ENCODE peak calls at places on chromosomes 6 and 20, in four cellular contexts. One of them, this sample, is unnamed.
A peak's percentile ranks its signal among the peaks of the same experiment; 100 is the strongest.

GRCh38 chr6:111478749-111479148 is 4.3 kb downstream of the REV3L start:
- DNase-seq in activated T-cell treated with anti-CD3 and anti-CD28 coated beads, Interleukin-2, amount 50 U/mL, for 1 hour: no peak
- DNase-seq in CD4-positive, alpha-beta T cell: no peak
- DNase-seq in retinal pigment epithelial cell: no peak
- DNase-seq in this sample: no peak

GRCh38 chr20:47489448-47489872 is 12.2 kb upstream of the NCOA3 start:
- DNase-seq in CD4-positive, alpha-beta T cell: peak; percentile 32
- DNase-seq in activated T-cell treated with anti-CD3 and anti-CD28 coated beads, Interleukin-2, amount 50 U/mL, for 1 hour: peak; percentile 40
- DNase-seq in retinal pigment epithelial cell: no peak
- DNase-seq in this sample: no peak

GRCh38 chr6:118283759-118284158 is 264.3 kb upstream of the PLN start:
- DNase-seq in CD4-positive, alpha-beta T cell: peak; percentile 22
- DNase-seq in activated T-cell treated with anti-CD3 and anti-CD28 coated beads, Interleukin-2, amount 50 U/mL, for 1 hour: peak; percentile 20
- DNase-seq in retinal pigment epithelial cell: peak; percentile 10
- DNase-seq in this sample: no peak

GRCh38 chr6:145903356-145904102 is 60.6 kb downstream of the SHPRH start:
- DNase-seq in CD4-positive, alpha-beta T cell: no peak
- DNase-seq in activated T-cell treated with anti-CD3 and anti-CD28 coated beads, Interleukin-2, amount 50 U/mL, for 1 hour: no peak
- DNase-seq in retinal pigment epithelial cell: no peak
- DNase-seq in this sample: no peak

GRCh38 chr6:54244430-54244829 is 63.8 kb upstream of the TINAG start:
- DNase-seq in retinal pigment epithelial cell: no peak
- DNase-seq in activated T-cell treated with anti-CD3 and anti-CD28 coated beads, Interleukin-2, amount 50 U/mL, for 1 hour: no peak
- DNase-seq in CD4-positive, alpha-beta T cell: no peak
- DNase-seq in this sample: no peak

GRCh38 chr6:1872649-1873131 is 263.0 kb downstream of the FOXC1 start:
- DNase-seq in activated T-cell treated with anti-CD3 and anti-CD28 coated beads, Interleukin-2, amount 50 U/mL, for 1 hour: no peak
- DNase-seq in retinal pigment epithelial cell: peak; percentile 18
- DNase-seq in CD4-positive, alpha-beta T cell: no peak
- DNase-seq in this sample: no peak

GRCh38 chr6:101403566-101403965 is 10.1 kb downstream of the GRIK2 start:
- DNase-seq in CD4-positive, alpha-beta T cell: no peak
- DNase-seq in activated T-cell treated with anti-CD3 and anti-CD28 coated beads, Interleukin-2, amount 50 U/mL, for 1 hour: no peak
- DNase-seq in retinal pigment epithelial cell: no peak
- DNase-seq in this sample: no peak

GRCh38 chr20:48962976-48963730 is 41.6 kb downstream of the ARFGEF2 start:
- DNase-seq in CD4-positive, alpha-beta T cell: no peak
- DNase-seq in retinal pigment epithelial cell: no peak
- DNase-seq in activated T-cell treated with anti-CD3 and anti-CD28 coated beads, Interleukin-2, amount 50 U/mL, for 1 hour: no peak
- DNase-seq in this sample: no peak

GRCh38 chr6:122719176-122719575 is 60.3 kb upstream of the FABP7 start:
- DNase-seq in activated T-cell treated with anti-CD3 and anti-CD28 coated beads, Interleukin-2, amount 50 U/mL, for 1 hour: no peak
- DNase-seq in retinal pigment epithelial cell: no peak
- DNase-seq in CD4-positive, alpha-beta T cell: no peak
- DNase-seq in this sample: no peak

GRCh38 chr6:105522626-105523322 is 119.9 kb upstream of the PREP start:
- DNase-seq in retinal pigment epithelial cell: no peak
- DNase-seq in activated T-cell treated with anti-CD3 and anti-CD28 coated beads, Interleukin-2, amount 50 U/mL, for 1 hour: no peak
- DNase-seq in CD4-positive, alpha-beta T cell: no peak
- DNase-seq in this sample: no peak

GRCh38 chr6:73083886-73084285 is 141.4 kb downstream of the KHDC1L start:
- DNase-seq in activated T-cell treated with anti-CD3 and anti-CD28 coated beads, Interleukin-2, amount 50 U/mL, for 1 hour: no peak
- DNase-seq in CD4-positive, alpha-beta T cell: no peak
- DNase-seq in retinal pigment epithelial cell: no peak
- DNase-seq in this sample: no peak

GRCh38 chr6:163340201-163340887 is 74.2 kb upstream of the QKI start:
- DNase-seq in CD4-positive, alpha-beta T cell: no peak
- DNase-seq in activated T-cell treated with anti-CD3 and anti-CD28 coated beads, Interleukin-2, amount 50 U/mL, for 1 hour: no peak
- DNase-seq in retinal pigment epithelial cell: no peak
- DNase-seq in this sample: no peak

GRCh38 chr6:134683783-134684765 is 265.8 kb downstream of the ALDH8A1 start:
- DNase-seq in activated T-cell treated with anti-CD3 and anti-CD28 coated beads, Interleukin-2, amount 50 U/mL, for 1 hour: no peak
- DNase-seq in CD4-positive, alpha-beta T cell: no peak
- DNase-seq in retinal pigment epithelial cell: no peak
- DNase-seq in this sample: no peak

GRCh38 chr20:24303393-24303792 is 166.0 kb upstream of the SYNDIG1 start:
- DNase-seq in retinal pigment epithelial cell: no peak
- DNase-seq in CD4-positive, alpha-beta T cell: no peak
- DNase-seq in activated T-cell treated with anti-CD3 and anti-CD28 coated beads, Interleukin-2, amount 50 U/mL, for 1 hour: no peak
- DNase-seq in this sample: no peak

GRCh38 chr6:34178361-34179105 is 32.6 kb upstream of the GRM4 start:
- DNase-seq in CD4-positive, alpha-beta T cell: no peak
- DNase-seq in activated T-cell treated with anti-CD3 and anti-CD28 coated beads, Interleukin-2, amount 50 U/mL, for 1 hour: no peak
- DNase-seq in retinal pigment epithelial cell: no peak
- DNase-seq in this sample: peak; percentile 47

GRCh38 chr20:53837126-53837826 is 233.1 kb downstream of the BCAS1 start:
- DNase-seq in activated T-cell treated with anti-CD3 and anti-CD28 coated beads, Interleukin-2, amount 50 U/mL, for 1 hour: no peak
- DNase-seq in CD4-positive, alpha-beta T cell: no peak
- DNase-seq in retinal pigment epithelial cell: no peak
- DNase-seq in this sample: peak; percentile 49

GRCh38 chr6:11172501-11173337 is 59.7 kb downstream of the NEDD9 start:
- DNase-seq in activated T-cell treated with anti-CD3 and anti-CD28 coated beads, Interleukin-2, amount 50 U/mL, for 1 hour: peak; percentile 79
- DNase-seq in retinal pigment epithelial cell: no peak
- DNase-seq in CD4-positive, alpha-beta T cell: peak; percentile 75
- DNase-seq in this sample: peak; percentile 93

GRCh38 chr6:150118642-150119041 is 24.2 kb upstream of the PPP1R14C start:
- DNase-seq in activated T-cell treated with anti-CD3 and anti-CD28 coated beads, Interleukin-2, amount 50 U/mL, for 1 hour: no peak
- DNase-seq in retinal pigment epithelial cell: no peak
- DNase-seq in CD4-positive, alpha-beta T cell: no peak
- DNase-seq in this sample: no peak

GRCh38 chr6:50816115-50816675 is 2.5 kb upstream of the TFAP2B start:
- DNase-seq in activated T-cell treated with anti-CD3 and anti-CD28 coated beads, Interleukin-2, amount 50 U/mL, for 1 hour: peak; percentile 31
- DNase-seq in CD4-positive, alpha-beta T cell: peak; percentile 10
- DNase-seq in retinal pigment epithelial cell: peak; percentile 13
- DNase-seq in this sample: peak; percentile 67

GRCh38 chr6:12815884-12816600 is 99.5 kb downstream of the PHACTR1 start:
- DNase-seq in activated T-cell treated with anti-CD3 and anti-CD28 coated beads, Interleukin-2, amount 50 U/mL, for 1 hour: no peak
- DNase-seq in CD4-positive, alpha-beta T cell: no peak
- DNase-seq in retinal pigment epithelial cell: no peak
- DNase-seq in this sample: no peak

GRCh38 chr20:56393653-56394052 is 1.2 kb downstream of the CSTF1 start:
- DNase-seq in activated T-cell treated with anti-CD3 and anti-CD28 coated beads, Interleukin-2, amount 50 U/mL, for 1 hour: no peak
- DNase-seq in CD4-positive, alpha-beta T cell: no peak
- DNase-seq in retinal pigment epithelial cell: no peak
- DNase-seq in this sample: no peak

This sample was measured in activated CD8-positive, alpha-beta memory T cell treated with anti-CD3 and anti-CD28 coated beads for 24 hours.